ENCODE peak calls at places on chromosomes 5 and 9, in four cellular contexts. V is CD4-positive, alpha-beta T cell; B is spleen; O is cardiac muscle cell. E is an unnamed sample.

GRCh38 chr9:123417289-123418051 is 61.5 kb downstream of the CRB2 start:
- DNase-seq in V (no peak), B (peak), O (no peak), E (no peak)

GRCh38 chr5:142364251-142365145 is 39.7 kb upstream of the SPRY4 start:
- DNase-seq in B (peak), V (no peak), O (no peak), E (peak)

GRCh38 chr9:110746211-110746930 is 77.8 kb downstream of the MUSK start:
- DNase-seq in V (no peak), B (no peak), O (peak), E (no peak)

GRCh38 chr9:87861332-87861731 is 21.3 kb upstream of the SPATA31E1 start:
- DNase-seq in V (no peak), B (no peak), O (no peak), E (no peak)

GRCh38 chr9:96089425-96089824 is 212.6 kb downstream of the HSD17B3 start:
- DNase-seq in V (no peak), O (no peak), B (no peak), E (no peak)

GRCh38 chr9:134473353-134474057 is 147.2 kb downstream of the RXRA start:
- DNase-seq in B (no peak), O (no peak), V (no peak), E (no peak)

GRCh38 chr5:96048763-96049162 is 87.1 kb upstream of the ELL2 start:
- DNase-seq in O (peak), B (no peak), V (no peak), E (no peak)

GRCh38 chr9:95764920-95765319 is 110.6 kb upstream of the ERCC6L2 start:
- DNase-seq in B (no peak), V (no peak), O (no peak), E (no peak)

GRCh38 chr5:116032094-116032517 is at the start of gene ARL14EPL:
- DNase-seq in O (peak), V (no peak), B (no peak), E (peak)

GRCh38 chr9:68749579-68750159 is 44.6 kb downstream of the PIP5K1B start:
- DNase-seq in B (no peak), O (no peak), V (no peak), E (no peak)

GRCh38 chr9:89278551-89278950 is 32.4 kb upstream of the CKS2 start:
- DNase-seq in V (no peak), O (no peak), B (no peak), E (no peak)

GRCh38 chr5:95723632-95724369 is 7.3 kb upstream of the RHOBTB3 start:
- DNase-seq in O (peak), B (no peak), V (no peak), E (no peak)

GRCh38 chr5:62596691-62597090 is 18.1 kb downstream of the LRRC70 start:
- DNase-seq in B (no peak), O (no peak), V (no peak), E (no peak)

GRCh38 chr9:92808726-92809451 is 44.3 kb upstream of the BICD2 start:
- DNase-seq in O (peak), B (peak), V (peak), E (no peak)

GRCh38 chr9:78811562-78812276 is 514.8 kb downstream of the PSAT1 start:
- DNase-seq in V (no peak), B (no peak), O (peak), E (no peak)

GRCh38 chr5:60822285-60822556 is 21.8 kb downstream of the ELOVL7 start:
- DNase-seq in B (no peak), O (no peak), V (no peak), E (no peak)

GRCh38 chr9:94079236-94079635 is 5.0 kb upstream of the PTPDC1 start:
- DNase-seq in V (no peak), O (no peak), B (no peak), E (no peak)

GRCh38 chr5:137630972-137631370 is 104.9 kb downstream of the KLHL3 start:
- DNase-seq in O (peak), B (no peak), V (no peak), E (no peak)

GRCh38 chr5:30650311-30650710 is 543.2 kb upstream of the CDH6 start:
- DNase-seq in B (no peak), O (no peak), V (no peak), E (no peak)
- TF ChIP-seq CTCF in B (no peak), O (no peak), V (no peak), E (no peak)

GRCh38 chr5:74309050-74309449 is 331.5 kb downstream of the ENC1 start:
- DNase-seq in B (no peak), V (no peak), O (no peak), E (no peak)
- TF ChIP-seq CTCF in B (no peak), V (no peak), O (no peak), E (no peak)

GRCh38 chr5:174106997-174107655 is 61.6 kb downstream of the NSG2 start:
- DNase-seq in B (no peak), V (no peak), O (no peak), E (no peak)
- TF ChIP-seq CTCF in B (no peak), V (no peak), O (no peak), E (no peak)

DNA sequence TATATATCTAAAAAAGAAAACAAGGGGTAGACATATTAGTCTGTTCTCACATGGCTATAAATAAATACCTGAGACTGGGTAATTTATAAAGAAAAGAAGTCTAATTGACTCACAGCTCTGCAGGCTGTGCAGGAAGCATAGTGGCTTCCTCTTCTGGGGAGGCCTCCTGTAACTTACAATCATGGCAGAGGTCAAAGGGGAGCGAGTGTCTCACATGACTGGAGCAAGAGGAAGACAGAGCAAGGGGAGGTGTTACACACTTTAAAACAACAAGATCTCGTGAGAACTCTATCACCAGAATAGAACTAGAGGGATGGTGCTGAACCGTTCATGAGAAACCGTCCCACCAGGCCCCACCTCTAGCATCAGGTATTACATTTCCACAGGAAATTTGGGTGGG is 616.8 kb downstream of the TLE4 start:
- DNase-seq in V (no peak), O (no peak), B (no peak), E (no peak)
- TF ChIP-seq CTCF in V (no peak), O (no peak), B (no peak), E (no peak)

DNA sequence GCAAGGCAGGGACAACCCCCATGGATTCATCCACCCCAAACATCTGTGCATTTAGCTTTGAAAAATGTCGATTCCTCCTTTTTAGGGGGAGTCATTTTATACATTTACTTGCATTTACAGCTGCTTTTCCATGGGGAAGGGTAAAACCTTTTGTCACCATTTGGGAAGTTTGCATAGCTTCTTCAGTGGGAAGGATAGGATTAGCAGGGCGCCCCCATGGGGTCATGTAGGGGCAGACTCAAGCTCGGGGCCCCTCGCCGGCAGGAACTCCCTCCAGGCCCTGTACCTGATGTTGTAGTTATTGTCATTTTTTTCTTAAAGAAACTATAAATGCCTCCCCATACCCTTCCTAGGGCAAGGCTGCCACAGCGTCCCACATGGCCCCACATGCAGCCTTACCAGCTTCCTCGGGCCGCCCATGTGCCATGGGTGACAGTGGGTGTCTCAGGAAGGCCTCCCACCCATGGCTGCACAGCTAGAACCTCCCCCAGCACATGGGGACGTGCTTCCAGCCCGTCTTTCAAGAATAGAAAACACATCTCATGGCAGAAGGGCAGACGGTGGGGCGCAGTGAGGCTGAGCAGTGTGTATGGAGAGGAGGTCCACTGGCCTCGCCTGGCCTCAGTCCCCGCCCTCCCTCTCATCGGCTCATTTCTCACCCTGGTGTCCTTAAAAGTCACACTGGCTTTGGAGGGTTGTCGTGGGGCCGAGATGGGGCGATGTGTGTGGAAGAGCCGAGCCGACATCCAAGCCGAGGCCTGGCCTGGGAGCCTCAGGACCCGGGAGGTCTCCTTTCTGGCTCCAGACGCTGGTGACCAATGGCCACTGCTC is 76.1 kb upstream of the OTULINL start:
- DNase-seq in V (no peak), B (no peak), O (no peak), E (no peak)
- TF ChIP-seq CTCF in V (no peak), B (no peak), O (peak), E (peak)

GRCh38 chr5:7392401-7393024 is 3.4 kb upstream of the ADCY2 start:
- DNase-seq in B (no peak), O (peak), V (no peak), E (no peak)
- TF ChIP-seq CTCF in B (no peak), O (peak), V (no peak), E (peak)

DNA sequence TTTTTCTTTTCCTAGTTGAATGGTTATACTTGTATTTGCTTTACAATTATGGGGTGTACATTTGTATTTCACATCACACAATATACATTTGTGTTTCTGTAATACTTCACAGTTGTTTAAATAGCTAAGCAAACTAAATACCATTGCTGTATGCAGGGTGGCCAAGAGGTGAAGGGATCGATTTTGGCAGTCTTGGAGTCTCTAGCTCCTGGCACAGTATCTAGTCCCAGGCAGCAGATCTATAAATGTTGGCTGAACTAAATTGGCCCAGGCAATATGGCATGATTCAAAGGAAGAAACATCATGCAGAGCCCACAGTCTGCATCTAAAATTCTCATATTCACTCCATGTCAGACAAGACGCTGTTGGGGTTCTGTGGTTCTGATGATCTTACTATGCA is 110.1 kb upstream of the GPBP1 start:
- DNase-seq in B (no peak), O (no peak), V (no peak), E (no peak)
- TF ChIP-seq CTCF in B (no peak), O (no peak), V (no peak), E (no peak)

GRCh38 chr5:65663804-65664521 is 39.1 kb downstream of the SHLD3 start:
- DNase-seq in O (peak), V (no peak), B (no peak), E (no peak)
- TF ChIP-seq CTCF in O (peak), V (no peak), B (no peak), E (peak)